ENCODE peak calls at places on chromosomes 13 and 19, in ten cellular contexts. S is adrenal gland, H is IMR-90, L is testis, Y is upper lobe of left lung, Q is uterus, X is ovary, A is body of pancreas, K is tibial nerve, C is heart left ventricle. J is an unnamed sample.

GRCh38 chr19:39379865-39380399 is 11.0 kb downstream of the PAF1 start:
- DNase-seq in S (no peak), H (no peak), L (no peak), Y (no peak), Q (no peak), X (no peak), A (no peak), K (no peak), C (no peak), J (no peak)

GRCh38 chr13:98565726-98566577 is 11.0 kb downstream of the STK24 start:
- DNase-seq in S (peak), H (no peak), L (no peak), Y (peak), Q (no peak), X (no peak), A (peak), K (no peak), C (peak), J (no peak)

GRCh38 chr19:5255602-5256231 is 84.9 kb downstream of the PTPRS start:
- DNase-seq in S (no peak), H (no peak), L (no peak), Y (no peak), Q (no peak), X (no peak), A (no peak), K (no peak), C (no peak), J (no peak)

GRCh38 chr13:33119886-33120543 is 103.8 kb downstream of the KL start:
- DNase-seq in S (no peak), H (peak), L (no peak), Y (no peak), Q (no peak), X (no peak), A (no peak), K (no peak), C (no peak), J (no peak)

GRCh38 chr13:46743191-46743590 is 53.8 kb downstream of the ESD start:
- DNase-seq in S (no peak), H (peak), L (no peak), Y (no peak), Q (no peak), X (no peak), A (no peak), K (no peak), C (no peak), J (no peak)

GRCh38 chr19:17879466-17879865 is 7.7 kb downstream of the SLC5A5 start:
- DNase-seq in S (no peak), H (no peak), L (no peak), Y (no peak), Q (no peak), X (no peak), A (no peak), K (no peak), C (no peak), J (no peak)

GRCh38 chr13:109670776-109671175 is 115.6 kb downstream of the IRS2 start:
- DNase-seq in S (no peak), H (no peak), L (no peak), Y (no peak), Q (no peak), X (no peak), A (no peak), K (no peak), C (no peak), J (no peak)

GRCh38 chr19:55579766-55580621 is 654 bp downstream of the ZNF579 start:
- DNase-seq in S (no peak), H (peak), L (no peak), Y (no peak), Q (peak), X (peak), A (no peak), K (no peak), C (peak), J (no peak)

GRCh38 chr13:70080030-70080429 is 27.6 kb upstream of the ATXN8OS start:
- DNase-seq in S (no peak), H (no peak), L (no peak), Y (no peak), Q (no peak), X (no peak), A (peak), K (no peak), C (peak), J (no peak)

GRCh38 chr13:113982296-113982661 is 8.4 kb upstream of the C13orf46 start:
- DNase-seq in S (no peak), H (no peak), L (peak), Y (peak), Q (no peak), X (no peak), A (no peak), K (no peak), C (no peak), J (no peak)

GRCh38 chr13:91576590-91576989 is 178.2 kb downstream of the GPC5 start:
- DNase-seq in S (no peak), H (no peak), L (no peak), Y (no peak), Q (no peak), X (no peak), A (no peak), K (no peak), C (no peak), J (no peak)

GRCh38 chr13:46526763-46527162 is 26.2 kb upstream of the LRCH1 start:
- DNase-seq in S (no peak), H (no peak), L (no peak), Y (no peak), Q (no peak), X (no peak), A (no peak), K (no peak), C (no peak), J (no peak)

GRCh38 chr19:34505321-34506025 is 23.9 kb downstream of the WTIP start:
- DNase-seq in S (no peak), H (no peak), L (peak), Y (peak), Q (no peak), X (no peak), A (no peak), K (no peak), C (no peak), J (no peak)

GRCh38 chr13:49368688-49369087 is 75.2 kb downstream of the CAB39L start:
- DNase-seq in S (no peak), H (no peak), L (no peak), Y (no peak), Q (no peak), X (no peak), A (no peak), K (no peak), C (no peak), J (no peak)

GRCh38 chr19:58361900-58362271 is 665 bp downstream of the ZNF497 start:
- DNase-seq in S (peak), H (peak), L (peak), Y (peak), Q (peak), X (no peak), A (peak), K (no peak), C (peak), J (peak)

GRCh38 chr19:40646564-40647254 is 43.7 kb downstream of the NUMBL start:
- DNase-seq in S (peak), H (peak), L (no peak), Y (no peak), Q (no peak), X (no peak), A (no peak), K (no peak), C (no peak), J (no peak)

GRCh38 chr13:39682310-39682709 is 26.8 kb downstream of the COG6 start:
- DNase-seq in S (no peak), H (no peak), L (no peak), Y (no peak), Q (no peak), X (no peak), A (no peak), K (no peak), C (no peak), J (no peak)

GRCh38 chr19:42284066-42284501 is 15.0 kb downstream of the CIC start:
- DNase-seq in S (peak), H (peak), L (peak), Y (peak), Q (peak), X (peak), A (peak), K (peak), C (peak), J (peak)
- TF ChIP-seq POLR2A in S (peak), H (peak), L (no peak), Y (peak), Q (peak), X (peak), A (no peak), K (peak), C (no peak), J (no peak)

GRCh38 chr19:31707206-31707605 is 358.0 kb upstream of the TSHZ3 start:
- DNase-seq in S (no peak), H (no peak), L (no peak), Y (no peak), Q (no peak), X (no peak), A (no peak), K (no peak), C (no peak), J (no peak)
- TF ChIP-seq CTCF in S (no peak), H (no peak), L (no peak), Y (no peak), Q (no peak), X (no peak), A (no peak), K (no peak), C (no peak), J (no peak)

GRCh38 chr19:14139944-14140343 is 3.6 kb upstream of the ASF1B start:
- DNase-seq in S (no peak), H (no peak), L (no peak), Y (no peak), Q (no peak), X (no peak), A (no peak), K (no peak), C (peak), J (peak)

GRCh38 chr19:14141041-14141440 is 4.7 kb upstream of the ASF1B start:
- DNase-seq in S (no peak), H (no peak), L (no peak), Y (no peak), Q (no peak), X (no peak), A (no peak), K (no peak), C (no peak), J (no peak)

GRCh38 chr19:14138576-14139265 is 2.3 kb upstream of the ASF1B start:
- DNase-seq in S (no peak), H (peak), L (no peak), Y (no peak), Q (no peak), X (no peak), A (no peak), K (no peak), C (peak), J (no peak)

GRCh38 chr19:14145381-14145780 is 9.0 kb upstream of the ASF1B start:
- DNase-seq in S (no peak), H (no peak), L (no peak), Y (no peak), Q (no peak), X (no peak), A (no peak), K (no peak), C (no peak), J (no peak)

DNA sequence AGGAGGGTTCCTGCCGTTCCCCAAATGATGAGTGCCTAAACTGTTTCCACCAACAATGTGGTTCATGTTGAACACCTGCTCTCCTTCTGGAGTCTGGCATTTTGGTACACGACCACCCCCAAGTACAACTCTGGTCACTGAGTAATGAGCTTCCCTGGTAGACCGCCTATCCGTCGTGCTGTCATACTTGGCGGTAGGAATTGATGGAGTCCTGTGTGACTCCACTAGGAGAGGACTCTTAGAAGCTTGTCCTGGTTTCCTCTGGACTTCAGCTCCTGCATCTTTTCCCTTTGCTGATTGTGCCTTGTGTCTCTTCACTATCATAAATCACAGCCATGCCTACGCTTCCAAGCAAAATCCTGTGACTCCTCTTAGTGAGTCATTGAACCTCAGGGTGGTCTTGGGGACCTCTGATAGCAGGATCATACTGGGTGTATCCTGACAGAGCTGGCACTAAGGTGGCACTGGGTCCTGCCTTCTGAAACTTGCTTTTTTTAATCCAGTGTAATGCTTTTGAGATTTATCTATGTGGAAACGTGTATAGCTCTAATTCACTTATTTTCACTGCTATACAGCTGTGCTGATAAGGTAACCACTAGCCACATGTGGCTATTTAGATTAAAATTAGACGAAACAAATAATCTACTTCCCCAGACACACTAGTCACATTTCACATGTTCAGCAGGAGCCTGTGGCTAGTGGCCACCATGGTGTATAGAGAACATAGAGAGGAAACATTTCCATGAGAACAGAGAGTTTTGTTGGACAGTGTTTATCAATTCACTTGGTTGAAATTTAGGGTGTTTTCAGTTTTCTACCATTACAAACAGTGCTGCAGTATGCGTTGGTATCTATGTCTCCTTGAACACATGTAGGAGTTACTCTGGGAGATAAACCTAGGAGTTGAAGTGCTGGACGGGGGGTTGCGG is 6.1 kb upstream of the ASF1B start:
- DNase-seq in S (no peak), H (no peak), L (no peak), Y (no peak), Q (no peak), X (no peak), A (no peak), K (no peak), C (no peak), J (no peak)
- H3K4me3 ChIP-seq in S (no peak), H (no peak), L (no peak), Y (no peak), Q (no peak), X (no peak), A (no peak), K (no peak), C (no peak), J (no peak)

GRCh38 chr19:50333235-50333736 is 4.1 kb upstream of the KCNC3 start:
- DNase-seq in S (peak), H (peak), L (peak), Y (peak), Q (peak), X (peak), A (peak), K (peak), C (peak), J (peak)
- TF ChIP-seq POLR2A in S (no peak), H (no peak), L (no peak), Y (no peak), Q (no peak), X (no peak), A (no peak), K (no peak), C (no peak), J (no peak)

GRCh38 chr13:78334059-78334458 is 269.3 kb downstream of the POU4F1 start:
- DNase-seq in S (no peak), H (no peak), L (peak), Y (no peak), Q (no peak), X (no peak), A (no peak), K (no peak), C (no peak), J (no peak)
- TF ChIP-seq CTCF in S (no peak), H (no peak), L (no peak), Y (no peak), Q (no peak), X (no peak), A (no peak), K (no peak), C (no peak), J (no peak)

GRCh38 chr13:75826391-75826790 is 190.3 kb downstream of the LMO7 start:
- DNase-seq in S (no peak), H (no peak), L (no peak), Y (no peak), Q (no peak), X (no peak), A (no peak), K (no peak), C (no peak), J (no peak)

GRCh38 chr13:75829874-75830273 is 193.7 kb downstream of the LMO7 start:
- DNase-seq in S (no peak), H (peak), L (no peak), Y (no peak), Q (no peak), X (no peak), A (no peak), K (no peak), C (no peak), J (no peak)

GRCh38 chr13:75832812-75833211 is 196.7 kb downstream of the LMO7 start:
- DNase-seq in S (no peak), H (no peak), L (no peak), Y (no peak), Q (no peak), X (no peak), A (no peak), K (no peak), C (no peak), J (no peak)

GRCh38 chr13:75830842-75831241 is 194.7 kb downstream of the LMO7 start:
- DNase-seq in S (no peak), H (peak), L (no peak), Y (no peak), Q (no peak), X (no peak), A (no peak), K (no peak), C (no peak), J (no peak)

GRCh38 chr13:75831389-75831788 is 195.3 kb downstream of the LMO7 start:
- DNase-seq in S (no peak), H (no peak), L (no peak), Y (no peak), Q (no peak), X (no peak), A (no peak), K (no peak), C (no peak), J (no peak)
- H3K4me3 ChIP-seq in S (no peak), H (no peak), L (no peak), Y (no peak), Q (no peak), X (no peak), A (no peak), K (no peak), C (no peak), J (no peak)

J was measured in lower leg skin.